ENCODE peak calls at places on chromosomes 1 and 21, in five cellular contexts. G is H9, B is mesenchymal stem cell, A is neuronal stem cell, U is H1. Y is an unnamed sample.

GRCh38 chr1:158117854-158118691 is 62.6 kb upstream of the CD1D start:
- DNase-seq in G (peak; percentile 92), B (peak; percentile 60), A (no peak), U (peak; percentile 72), Y (peak; percentile 20)

GRCh38 chr1:6612641-6613360 is 730 bp upstream of the PHF13 start:
- DNase-seq in G (no peak), B (peak; percentile 71), A (no peak), U (no peak), Y (peak; percentile 87)

GRCh38 chr1:29855761-29856160 is 619.4 kb downstream of the PTPRU start:
- DNase-seq in G (no peak), B (no peak), A (no peak), U (no peak), Y (no peak)

GRCh38 chr1:203327684-203328457 is 22.6 kb downstream of the BTG2 start:
- DNase-seq in G (no peak), B (peak; percentile 68), A (peak; percentile 75), U (no peak), Y (peak; percentile 60)

GRCh38 chr1:30901798-30902652 is 6.5 kb downstream of the SDC3 start:
- DNase-seq in G (no peak), B (no peak), A (no peak), U (no peak), Y (no peak)

GRCh38 chr1:200343874-200344273 is 66.0 kb downstream of the ZNF281 start:
- DNase-seq in G (no peak), B (no peak), A (no peak), U (no peak), Y (no peak)

GRCh38 chr1:18618546-18619466 is 11.8 kb upstream of the PAX7 start:
- DNase-seq in G (no peak), B (no peak), A (no peak), U (no peak), Y (peak; percentile 48)

GRCh38 chr1:42210421-42211133 is 46.0 kb upstream of the GUCA2A start:
- DNase-seq in G (no peak), B (no peak), A (no peak), U (no peak), Y (peak; percentile 99)

GRCh38 chr1:245797592-245798366 is 643.0 kb downstream of the KIF26B start:
- DNase-seq in G (peak; percentile 49), B (no peak), A (peak; percentile 15), U (no peak), Y (peak; percentile 72)

GRCh38 chr1:234726359-234726836 is 116.4 kb upstream of the IRF2BP2 start:
- DNase-seq in G (peak; percentile 45), B (no peak), A (no peak), U (no peak), Y (no peak)

GRCh38 chr1:108570128-108570527 is 10.2 kb downstream of the EEIG2 start:
- DNase-seq in G (peak; percentile 36), B (peak; percentile 31), A (no peak), U (no peak), Y (peak; percentile 10)

GRCh38 chr21:36646011-36646410 is 52.9 kb upstream of the SIM2 start:
- DNase-seq in G (no peak), B (no peak), A (no peak), U (no peak), Y (no peak)

GRCh38 chr1:20486457-20487235 is 636 bp upstream of the CAMK2N1 start:
- DNase-seq in G (peak; percentile 86), B (peak; percentile 80), A (peak; percentile 86), U (no peak), Y (peak; percentile 59)

GRCh38 chr1:226532553-226532952 is 16.0 kb upstream of the STUM start:
- DNase-seq in G (peak; percentile 57), B (no peak), A (peak; percentile 47), U (no peak), Y (no peak)

GRCh38 chr1:64691631-64692030 is 53.2 kb upstream of the RAVER2 start:
- DNase-seq in G (no peak), B (peak; percentile 61), A (no peak), U (no peak), Y (peak; percentile 2)

GRCh38 chr1:233627376-233627775 is 13.5 kb downstream of the KCNK1 start:
- DNase-seq in G (no peak), B (no peak), A (no peak), U (no peak), Y (peak; percentile 49)

GRCh38 chr1:33653226-33653625 is 180.8 kb downstream of the ZSCAN20 start:
- DNase-seq in G (no peak), B (no peak), A (no peak), U (no peak), Y (no peak)
- H2BK12ac ChIP-seq in G (no peak overlapping the region), B (no peak overlapping the region), A (no peak overlapping the region), U (no peak overlapping the region), Y (no peak overlapping the region)

GRCh38 chr1:236875975-236876374 is 80.9 kb downstream of the MTR start:
- DNase-seq in G (no peak), B (no peak), A (no peak), U (no peak), Y (no peak)
- H2BK12ac ChIP-seq in G (no peak overlapping the region), B (no peak overlapping the region), A (no peak overlapping the region), U (no peak overlapping the region), Y (no peak overlapping the region)

GRCh38 chr1:3519301-3519885 is 64.9 kb downstream of the ARHGEF16 start:
- DNase-seq in G (no peak), B (no peak), A (no peak), U (no peak), Y (no peak)
- H2BK12ac ChIP-seq in G (no peak overlapping the region), B (no peak overlapping the region), A (no peak overlapping the region), U (no peak overlapping the region), Y (no peak overlapping the region)

GRCh38 chr1:39173995-39174380 is 30.5 kb upstream of the MACF1 start:
- DNase-seq in G (no peak), B (no peak), A (no peak), U (no peak), Y (no peak)

GRCh38 chr1:39170731-39171375 is 33.6 kb upstream of the MACF1 start:
- DNase-seq in G (peak; percentile 61), B (peak; percentile 80), A (peak; percentile 66), U (no peak), Y (no peak)

GRCh38 chr1:39174400-39175081 is 30.0 kb upstream of the MACF1 start:
- DNase-seq in G (no peak), B (peak; percentile 59), A (no peak), U (no peak), Y (no peak)

GRCh38 chr1:39177641-39178040 is 26.9 kb upstream of the MACF1 start:
- DNase-seq in G (no peak), B (peak; percentile 64), A (no peak), U (no peak), Y (peak; percentile 44)

DNA sequence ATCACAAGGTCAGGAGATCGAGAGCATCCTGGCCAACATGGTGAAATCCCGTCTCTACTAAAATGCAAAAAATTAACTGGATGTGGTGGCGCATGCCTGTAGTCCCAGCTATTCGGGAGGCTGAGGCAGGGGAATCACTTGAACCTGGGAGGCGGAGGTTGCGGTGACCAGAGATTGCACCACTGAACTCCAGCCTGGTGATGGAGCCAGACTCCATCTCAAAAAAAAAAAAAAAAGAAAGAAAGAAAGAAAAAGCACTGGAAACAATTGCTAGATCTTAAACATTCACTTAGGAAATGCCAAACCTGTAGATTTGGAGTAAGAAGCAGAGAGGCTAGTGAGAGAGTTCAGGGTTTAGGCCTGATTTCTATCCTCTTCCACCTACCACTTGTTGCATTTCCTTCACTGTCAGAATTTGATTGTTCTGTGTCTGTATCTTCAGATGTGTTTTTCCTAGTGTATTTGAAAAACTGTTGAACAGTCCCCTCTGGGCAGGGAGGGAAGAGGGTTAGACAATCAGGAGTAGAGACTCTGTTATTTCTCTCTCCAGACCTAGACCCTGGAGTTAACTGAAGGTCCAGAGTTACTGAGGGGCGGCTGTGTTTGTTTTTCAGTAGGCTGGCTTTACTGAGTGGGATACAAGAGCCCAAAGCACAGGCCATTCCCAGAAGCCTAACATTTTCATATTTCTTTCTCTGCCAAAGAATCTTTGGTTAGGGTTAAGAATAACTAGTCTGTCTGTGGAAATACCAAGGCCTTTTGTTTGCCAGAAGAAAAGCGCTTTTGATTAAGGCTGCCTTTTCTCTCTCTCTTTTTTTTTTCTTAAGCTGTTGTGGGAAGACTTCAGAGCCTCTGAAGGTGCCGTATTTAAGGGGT is 31.1 kb upstream of the MACF1 start:
- DNase-seq in G (no peak), B (no peak), A (no peak), U (no peak), Y (no peak)
- H2BK12ac ChIP-seq in G (no peak overlapping the region), B (peak overlapping the region; percentile 63), A (no peak overlapping the region), U (no peak overlapping the region), Y (no peak overlapping the region)

DNA sequence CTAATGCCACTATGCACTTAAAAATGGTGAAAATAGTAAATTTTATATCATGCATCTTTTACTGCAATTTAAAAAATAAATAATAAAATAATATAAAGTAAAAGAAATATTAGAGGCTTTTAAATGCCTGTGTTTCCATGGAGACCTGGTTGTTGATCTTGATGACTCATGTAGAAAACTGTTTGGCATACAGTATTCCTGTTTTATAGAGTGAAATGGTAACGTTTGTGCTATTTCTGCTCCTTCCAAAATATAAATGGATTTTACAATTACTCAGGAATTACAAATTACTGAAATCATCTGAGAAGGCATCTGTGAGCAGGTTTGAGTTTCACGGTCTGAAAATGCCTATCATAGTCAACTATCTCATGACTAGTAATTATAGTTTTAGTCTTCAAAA is 98.4 kb upstream of the USP25 start:
- DNase-seq in G (no peak), B (peak; percentile 75), A (no peak), U (no peak), Y (peak; percentile 71)
- H2BK12ac ChIP-seq in G (no peak overlapping the region), B (no peak overlapping the region), A (no peak overlapping the region), U (no peak overlapping the region), Y (no peak overlapping the region)

DNA sequence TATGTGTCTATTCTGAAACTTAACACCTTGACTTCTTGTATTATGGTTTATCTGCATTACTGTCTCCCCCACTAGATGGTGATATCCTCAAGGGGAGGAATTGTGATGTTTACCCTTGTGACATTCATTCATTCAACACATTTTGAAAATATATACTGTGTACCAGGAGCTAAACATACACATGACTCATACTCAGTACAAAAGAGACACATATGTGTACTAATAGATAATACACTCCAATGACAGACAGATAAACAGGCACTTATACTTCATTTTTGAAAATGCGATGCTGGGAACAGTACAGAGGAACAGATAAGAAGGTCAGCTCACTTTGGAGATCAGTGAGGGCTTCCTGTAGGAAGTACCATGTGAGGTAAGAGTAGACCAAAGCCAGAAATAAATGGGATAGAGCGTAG is 8.9 kb upstream of the RAB3GAP2 start:
- DNase-seq in G (no peak), B (peak; percentile 73), A (no peak), U (no peak), Y (no peak)
- H2BK12ac ChIP-seq in G (no peak overlapping the region), B (no peak overlapping the region), A (no peak overlapping the region), U (no peak overlapping the region), Y (no peak overlapping the region)

DNA sequence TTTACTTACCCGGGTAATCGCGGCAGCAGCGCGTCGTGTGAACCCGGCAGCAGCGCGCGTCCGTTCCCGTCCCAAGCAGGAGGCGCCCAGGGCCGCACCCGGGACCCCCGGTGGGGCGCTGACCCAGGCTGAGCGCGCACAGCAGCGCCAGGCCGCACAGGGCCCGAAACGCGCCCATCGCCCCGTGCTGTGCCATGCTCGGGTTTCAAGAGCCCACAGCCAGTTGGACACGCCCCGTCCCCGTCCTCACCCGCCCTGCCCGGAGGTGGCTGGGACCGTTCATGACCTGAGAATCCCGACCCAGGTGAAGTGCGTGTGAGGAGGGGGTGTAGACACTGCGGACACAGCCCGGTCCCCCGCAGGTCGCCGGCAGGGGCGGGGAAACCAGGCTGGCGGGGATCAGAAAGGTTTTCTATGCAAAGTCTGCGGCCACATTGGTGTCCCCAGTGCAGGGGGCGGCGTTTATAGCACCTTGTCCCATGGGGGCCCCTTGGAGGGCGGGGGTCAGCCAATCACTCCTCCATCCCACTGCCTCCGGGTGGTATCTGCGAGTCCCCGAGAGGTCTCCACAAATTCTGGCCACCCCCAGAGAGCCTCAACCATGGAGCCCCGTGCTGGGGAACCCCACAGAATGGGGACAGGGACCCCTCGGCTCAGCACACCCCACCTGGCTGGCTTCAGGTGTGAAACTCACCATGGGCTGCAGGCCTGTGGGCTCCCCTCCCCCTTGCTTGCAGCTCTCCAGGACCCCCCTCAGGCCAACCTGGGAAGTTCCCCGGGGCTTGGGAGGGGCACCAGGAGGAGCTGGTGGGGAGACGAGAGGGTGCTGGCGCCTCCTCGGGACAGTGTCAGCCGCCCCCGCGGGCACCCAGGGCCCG is at the start of gene TNFRSF18:
- DNase-seq in G (peak; percentile 76), B (no peak), A (peak; percentile 30), U (peak; percentile 10), Y (peak; percentile 33)
- H2BK12ac ChIP-seq in G (no peak within 1 kb of the TSS), B (peak within 1 kb of the TSS; percentile 32), A (peak within 1 kb of the TSS; percentile 84), U (peak within 1 kb of the TSS; percentile 50), Y (no peak within 1 kb of the TSS)